ENCODE peak calls at places on chromosomes 1 and 21, in six cellular contexts. One of them, this sample, is unnamed.
A peak's percentile ranks its signal among the peaks of the same experiment; 100 is the strongest.

GRCh38 chr1:204651843-204652421 is 33.6 kb downstream of the LRRN2 start:
- DNase-seq in iris pigment epithelial cell: no peak
- DNase-seq in GM10248: no peak
- DNase-seq in NCI-H524: no peak
- DNase-seq in KBM-7: no peak
- DNase-seq in HAP-1: no peak
- DNase-seq in this sample: no peak

GRCh38 chr21:26849428-26850115 is 4.4 kb upstream of the ADAMTS1 start:
- DNase-seq in KBM-7: peak; percentile 44
- DNase-seq in iris pigment epithelial cell: peak; percentile 61
- DNase-seq in HAP-1: peak; percentile 49
- DNase-seq in GM10248: no peak
- DNase-seq in NCI-H524: peak; percentile 68
- DNase-seq in this sample: no peak

GRCh38 chr1:225437710-225438437 is 10.0 kb upstream of the LBR start:
- DNase-seq in KBM-7: peak; percentile 22
- DNase-seq in NCI-H524: peak; percentile 8
- DNase-seq in iris pigment epithelial cell: no peak
- DNase-seq in GM10248: no peak
- DNase-seq in HAP-1: peak; percentile 48
- DNase-seq in this sample: no peak

GRCh38 chr1:76033800-76034475 is 40.6 kb upstream of the ST6GALNAC3 start:
- DNase-seq in iris pigment epithelial cell: no peak
- DNase-seq in NCI-H524: no peak
- DNase-seq in KBM-7: no peak
- DNase-seq in GM10248: no peak
- DNase-seq in HAP-1: no peak
- DNase-seq in this sample: no peak

GRCh38 chr1:20751462-20751990 is 19.0 kb upstream of the SH2D5 start:
- DNase-seq in iris pigment epithelial cell: peak; percentile 31
- DNase-seq in HAP-1: peak; percentile 80
- DNase-seq in KBM-7: no peak
- DNase-seq in NCI-H524: no peak
- DNase-seq in GM10248: no peak
- DNase-seq in this sample: no peak

GRCh38 chr1:227112538-227112937 is 172.4 kb downstream of the COQ8A start:
- DNase-seq in GM10248: no peak
- DNase-seq in HAP-1: no peak
- DNase-seq in KBM-7: no peak
- DNase-seq in iris pigment epithelial cell: no peak
- DNase-seq in NCI-H524: no peak
- DNase-seq in this sample: no peak

GRCh38 chr1:61142726-61143500 is 60.6 kb downstream of the NFIA start:
- DNase-seq in iris pigment epithelial cell: no peak
- DNase-seq in KBM-7: no peak
- DNase-seq in NCI-H524: no peak
- DNase-seq in GM10248: no peak
- DNase-seq in HAP-1: no peak
- DNase-seq in this sample: no peak

GRCh38 chr1:214570442-214570841 is 19.0 kb upstream of the PTPN14 start:
- DNase-seq in KBM-7: no peak
- DNase-seq in HAP-1: no peak
- DNase-seq in GM10248: no peak
- DNase-seq in iris pigment epithelial cell: peak; percentile 82
- DNase-seq in NCI-H524: no peak
- DNase-seq in this sample: no peak

GRCh38 chr1:8858112-8858668 is 20.3 kb downstream of the ENO1 start:
- DNase-seq in GM10248: no peak
- DNase-seq in NCI-H524: no peak
- DNase-seq in HAP-1: no peak
- DNase-seq in iris pigment epithelial cell: peak; percentile 96
- DNase-seq in KBM-7: peak; percentile 79
- DNase-seq in this sample: no peak

GRCh38 chr1:42930178-42931107 is 28.2 kb downstream of the SLC2A1 start:
- DNase-seq in NCI-H524: no peak
- DNase-seq in HAP-1: no peak
- DNase-seq in iris pigment epithelial cell: no peak
- DNase-seq in KBM-7: no peak
- DNase-seq in GM10248: no peak
- DNase-seq in this sample: no peak

GRCh38 chr21:41059871-41060270 is 108.1 kb upstream of the BACE2 start:
- DNase-seq in NCI-H524: no peak
- DNase-seq in KBM-7: no peak
- DNase-seq in GM10248: no peak
- DNase-seq in HAP-1: no peak
- DNase-seq in iris pigment epithelial cell: no peak
- DNase-seq in this sample: no peak

GRCh38 chr1:63730211-63730610 is 43.6 kb upstream of the ROR1 start:
- DNase-seq in HAP-1: no peak
- DNase-seq in KBM-7: no peak
- DNase-seq in NCI-H524: no peak
- DNase-seq in GM10248: no peak
- DNase-seq in iris pigment epithelial cell: peak; percentile 16
- DNase-seq in this sample: no peak

GRCh38 chr1:212479188-212479587 is 46.5 kb downstream of the NENF start:
- DNase-seq in HAP-1: no peak
- DNase-seq in NCI-H524: no peak
- DNase-seq in KBM-7: no peak
- DNase-seq in iris pigment epithelial cell: peak; percentile 34
- DNase-seq in GM10248: no peak
- DNase-seq in this sample: no peak

GRCh38 chr1:170657275-170657853 is 6.6 kb upstream of the PRRX1 start:
- DNase-seq in GM10248: no peak
- DNase-seq in NCI-H524: no peak
- DNase-seq in HAP-1: no peak
- DNase-seq in KBM-7: no peak
- DNase-seq in iris pigment epithelial cell: no peak
- DNase-seq in this sample: no peak

GRCh38 chr1:32247983-32248889 is 1.2 kb downstream of the FAM167B start:
- DNase-seq in KBM-7: peak; percentile 76
- DNase-seq in NCI-H524: peak; percentile 13
- DNase-seq in GM10248: peak; percentile 87
- DNase-seq in iris pigment epithelial cell: peak; percentile 62
- DNase-seq in HAP-1: peak; percentile 92
- DNase-seq in this sample: no peak

GRCh38 chr1:186212574-186213224 is 162.4 kb downstream of the TPR start:
- DNase-seq in GM10248: peak; percentile 52
- DNase-seq in KBM-7: peak; percentile 48
- DNase-seq in iris pigment epithelial cell: peak; percentile 95
- DNase-seq in NCI-H524: peak; percentile 36
- DNase-seq in HAP-1: peak; percentile 57
- DNase-seq in this sample: peak; percentile 21

GRCh38 chr1:50369008-50369634 is 54.1 kb downstream of the DMRTA2 start:
- DNase-seq in HAP-1: no peak
- DNase-seq in NCI-H524: no peak
- DNase-seq in GM10248: no peak
- DNase-seq in iris pigment epithelial cell: no peak
- DNase-seq in KBM-7: no peak
- DNase-seq in this sample: no peak

GRCh38 chr1:100721502-100722205 is 2.1 kb downstream of the VCAM1 start:
- DNase-seq in HAP-1: peak; percentile 54
- DNase-seq in KBM-7: no peak
- DNase-seq in iris pigment epithelial cell: peak; percentile 92
- DNase-seq in NCI-H524: no peak
- DNase-seq in GM10248: no peak
- DNase-seq in this sample: no peak

GRCh38 chr1:109198043-109198695 is 15.5 kb upstream of the SARS1 start:
- DNase-seq in GM10248: no peak
- DNase-seq in HAP-1: no peak
- DNase-seq in KBM-7: no peak
- DNase-seq in NCI-H524: no peak
- DNase-seq in iris pigment epithelial cell: peak; percentile 74
- DNase-seq in this sample: no peak

GRCh38 chr1:229620876-229621275 is 5.0 kb downstream of the TAF5L start:
- DNase-seq in NCI-H524: no peak
- DNase-seq in iris pigment epithelial cell: peak; percentile 87
- DNase-seq in HAP-1: no peak
- DNase-seq in KBM-7: no peak
- DNase-seq in GM10248: no peak
- DNase-seq in this sample: no peak

GRCh38 chr1:64175639-64176038 is 27.8 kb upstream of the UBE2U start:
- DNase-seq in HAP-1: no peak
- DNase-seq in iris pigment epithelial cell: no peak
- DNase-seq in GM10248: no peak
- DNase-seq in NCI-H524: no peak
- DNase-seq in KBM-7: no peak
- DNase-seq in this sample: no peak

GRCh38 chr21:43343992-43344886 is 82.7 kb downstream of the SIK1 start:
- DNase-seq in GM10248: no peak
- DNase-seq in iris pigment epithelial cell: no peak
- DNase-seq in KBM-7: no peak
- DNase-seq in NCI-H524: no peak
- DNase-seq in HAP-1: no peak
- DNase-seq in this sample: no peak

GRCh38 chr1:198935371-198935921 is 296.6 kb downstream of the PTPRC start:
- DNase-seq in NCI-H524: peak; percentile 96
- DNase-seq in iris pigment epithelial cell: peak; percentile 96
- DNase-seq in KBM-7: peak; percentile 96
- DNase-seq in GM10248: no peak
- DNase-seq in HAP-1: peak; percentile 96
- DNase-seq in this sample: no peak

GRCh38 chr1:54795841-54796468 is 5.2 kb downstream of the TTC22 start:
- DNase-seq in NCI-H524: no peak
- DNase-seq in iris pigment epithelial cell: no peak
- DNase-seq in HAP-1: no peak
- DNase-seq in GM10248: no peak
- DNase-seq in KBM-7: no peak
- DNase-seq in this sample: no peak

GRCh38 chr1:46804027-46804889 is 5.4 kb downstream of the CYP4B1 start:
- DNase-seq in GM10248: no peak
- DNase-seq in iris pigment epithelial cell: no peak
- DNase-seq in KBM-7: no peak
- DNase-seq in HAP-1: no peak
- DNase-seq in NCI-H524: no peak
- DNase-seq in this sample: no peak

GRCh38 chr1:21935891-21936365 is 1.2 kb downstream of the HSPG2 start:
- DNase-seq in KBM-7: no peak
- DNase-seq in HAP-1: peak; percentile 37
- DNase-seq in iris pigment epithelial cell: no peak
- DNase-seq in NCI-H524: no peak
- DNase-seq in GM10248: no peak
- DNase-seq in this sample: no peak

GRCh38 chr1:37032660-37033354 is 1.5 kb downstream of the GRIK3 start:
- DNase-seq in HAP-1: no peak
- DNase-seq in iris pigment epithelial cell: no peak
- DNase-seq in GM10248: no peak
- DNase-seq in NCI-H524: no peak
- DNase-seq in KBM-7: no peak
- DNase-seq in this sample: no peak

GRCh38 chr1:236141447-236142357 is 637 bp upstream of the GPR137B start:
- DNase-seq in NCI-H524: peak; percentile 6
- DNase-seq in GM10248: peak; percentile 58
- DNase-seq in KBM-7: peak; percentile 35
- DNase-seq in iris pigment epithelial cell: peak; percentile 65
- DNase-seq in HAP-1: peak; percentile 60
- DNase-seq in this sample: no peak

GRCh38 chr1:245978915-245979314 is 528.2 kb downstream of the SMYD3 start:
- DNase-seq in NCI-H524: no peak
- DNase-seq in KBM-7: no peak
- DNase-seq in GM10248: no peak
- DNase-seq in iris pigment epithelial cell: peak; percentile 49
- DNase-seq in HAP-1: no peak
- DNase-seq in this sample: no peak

GRCh38 chr21:32256873-32257620 is 21.8 kb downstream of the MIS18A start:
- DNase-seq in iris pigment epithelial cell: peak; percentile 81
- DNase-seq in HAP-1: peak; percentile 21
- DNase-seq in GM10248: no peak
- DNase-seq in NCI-H524: peak; percentile 95
- DNase-seq in KBM-7: no peak
- DNase-seq in this sample: no peak

GRCh38 chr21:29523646-29524045 is 224.9 kb downstream of the BACH1 start:
- DNase-seq in HAP-1: no peak
- DNase-seq in GM10248: no peak
- DNase-seq in NCI-H524: no peak
- DNase-seq in KBM-7: no peak
- DNase-seq in iris pigment epithelial cell: no peak
- DNase-seq in this sample: no peak

GRCh38 chr21:44741921-44742320 is 30.5 kb upstream of the TSPEAR start:
- DNase-seq in GM10248: no peak
- DNase-seq in NCI-H524: no peak
- DNase-seq in iris pigment epithelial cell: no peak
- DNase-seq in HAP-1: no peak
- DNase-seq in KBM-7: no peak
- DNase-seq in this sample: no peak